ENCODE peak calls at places on chromosomes 5 and 9, in four cellular contexts. D is tibial nerve; W is spleen; C is effector memory CD4-positive, alpha-beta T cell. Y is an unnamed sample.

GRCh38 chr9:115127191-115127817 is 9.3 kb upstream of the TNC start:
- DNase-seq in D (no peak), W (no peak), C (no peak), Y (no peak)

GRCh38 chr5:51399636-51399993 is 16.4 kb downstream of the ISL1 start:
- DNase-seq in C (no peak), W (no peak), D (no peak), Y (no peak)

GRCh38 chr5:90909091-90909503 is 350.5 kb downstream of the ADGRV1 start:
- DNase-seq in D (no peak), C (no peak), W (no peak), Y (no peak)

GRCh38 chr5:56440871-56441740 is 208.0 kb upstream of the ANKRD55 start:
- DNase-seq in D (no peak), W (no peak), C (no peak), Y (no peak)

GRCh38 chr9:135463140-135463539 is 16.4 kb upstream of the PPP1R26 start:
- DNase-seq in C (no peak), W (no peak), D (no peak), Y (no peak)

GRCh38 chr5:131607903-131608540 is 27.0 kb downstream of the RAPGEF6 start:
- DNase-seq in C (no peak), W (no peak), D (no peak), Y (no peak)

GRCh38 chr5:133292300-133292699 is 240.5 kb downstream of the HSPA4 start:
- DNase-seq in D (no peak), C (no peak), W (no peak), Y (no peak)

GRCh38 chr9:126543490-126543889 is 70.2 kb upstream of the LMX1B start:
- DNase-seq in W (no peak), D (no peak), C (no peak), Y (no peak)

GRCh38 chr5:94682799-94683198 is 64.3 kb downstream of the SLF1 start:
- DNase-seq in W (no peak), D (no peak), C (no peak), Y (no peak)

GRCh38 chr9:83013261-83013610 is 49.7 kb downstream of the RASEF start:
- DNase-seq in W (no peak), D (no peak), C (no peak), Y (no peak)

GRCh38 chr9:123763910-123764588 is 165.9 kb downstream of the DENND1A start:
- DNase-seq in C (no peak), D (no peak), W (no peak), Y (no peak)

GRCh38 chr9:99868845-99869244 is 37.6 kb upstream of the STX17 start:
- DNase-seq in D (no peak), C (no peak), W (no peak), Y (no peak)

DNA sequence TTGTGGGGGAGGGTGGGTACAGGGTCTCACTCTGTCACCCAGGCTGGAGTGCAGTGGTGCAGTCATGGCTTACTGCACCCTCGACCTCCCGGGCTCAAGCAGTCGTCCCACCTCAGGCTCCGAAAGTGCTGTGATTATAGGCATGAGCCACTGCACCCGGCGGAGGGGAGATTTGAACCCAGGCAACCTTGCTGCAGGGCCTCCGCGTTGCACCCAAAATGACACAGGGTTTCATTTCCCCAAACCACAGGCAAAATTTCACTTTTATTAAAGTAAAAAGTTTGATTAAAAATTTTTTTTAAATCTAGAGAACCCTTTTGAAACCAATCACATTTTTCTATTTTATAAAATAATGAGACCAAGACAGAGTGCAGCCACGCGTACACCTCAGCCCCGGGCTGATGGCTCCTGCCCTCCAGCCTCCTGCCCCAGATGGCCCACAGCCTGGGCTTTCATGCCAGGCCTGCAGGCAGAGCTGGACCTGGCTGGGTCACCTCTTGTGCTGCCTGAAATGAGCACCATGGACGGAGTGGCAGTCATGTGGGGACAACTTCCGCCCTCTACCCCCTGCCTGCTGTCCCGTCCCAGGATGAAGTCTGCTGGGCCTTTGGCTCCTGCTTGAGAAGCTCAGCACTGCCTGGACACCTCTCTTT is 30.5 kb downstream of the USP20 start:
- DNase-seq in D (no peak), C (no peak), W (no peak), Y (no peak)
- H3K27ac ChIP-seq in D (no peak overlapping the region), C (peak overlapping the region; percentile 91), W (peak overlapping the region; percentile 81), Y (peak overlapping the region; percentile 87)

DNA sequence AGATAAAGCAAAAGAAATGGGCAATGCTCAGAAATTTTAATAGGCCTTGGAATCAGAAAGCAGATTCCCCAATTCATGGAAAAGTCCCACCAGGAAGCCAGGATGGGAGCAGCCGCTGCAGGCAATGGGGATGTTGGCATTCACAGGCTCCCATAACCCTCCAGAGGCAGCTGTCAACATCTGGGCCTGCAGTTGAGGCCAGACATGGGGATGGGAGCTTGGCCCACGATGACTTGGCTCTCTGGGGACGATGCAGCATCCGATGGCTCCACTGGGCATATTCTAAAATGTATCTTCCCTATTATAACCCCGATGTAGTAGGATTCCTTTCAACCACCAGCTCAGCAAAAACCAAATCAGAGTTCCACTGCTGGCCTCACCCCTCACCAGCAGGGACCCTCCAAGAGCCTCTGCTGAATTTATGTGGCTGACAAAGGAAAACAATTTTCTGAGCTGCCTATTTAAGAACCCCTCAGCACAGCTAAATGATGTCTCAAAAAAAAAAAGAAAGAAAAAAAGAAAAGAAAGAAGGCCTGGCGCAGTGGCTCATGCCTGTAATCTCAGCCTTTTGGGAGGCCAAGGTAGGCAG is 7.1 kb downstream of the SPRY4 start:
- DNase-seq in D (no peak), W (no peak), C (no peak), Y (no peak)
- H3K4me3 ChIP-seq in D (no peak overlapping the region), W (no peak overlapping the region), C (no peak overlapping the region), Y (no peak overlapping the region)

DNA sequence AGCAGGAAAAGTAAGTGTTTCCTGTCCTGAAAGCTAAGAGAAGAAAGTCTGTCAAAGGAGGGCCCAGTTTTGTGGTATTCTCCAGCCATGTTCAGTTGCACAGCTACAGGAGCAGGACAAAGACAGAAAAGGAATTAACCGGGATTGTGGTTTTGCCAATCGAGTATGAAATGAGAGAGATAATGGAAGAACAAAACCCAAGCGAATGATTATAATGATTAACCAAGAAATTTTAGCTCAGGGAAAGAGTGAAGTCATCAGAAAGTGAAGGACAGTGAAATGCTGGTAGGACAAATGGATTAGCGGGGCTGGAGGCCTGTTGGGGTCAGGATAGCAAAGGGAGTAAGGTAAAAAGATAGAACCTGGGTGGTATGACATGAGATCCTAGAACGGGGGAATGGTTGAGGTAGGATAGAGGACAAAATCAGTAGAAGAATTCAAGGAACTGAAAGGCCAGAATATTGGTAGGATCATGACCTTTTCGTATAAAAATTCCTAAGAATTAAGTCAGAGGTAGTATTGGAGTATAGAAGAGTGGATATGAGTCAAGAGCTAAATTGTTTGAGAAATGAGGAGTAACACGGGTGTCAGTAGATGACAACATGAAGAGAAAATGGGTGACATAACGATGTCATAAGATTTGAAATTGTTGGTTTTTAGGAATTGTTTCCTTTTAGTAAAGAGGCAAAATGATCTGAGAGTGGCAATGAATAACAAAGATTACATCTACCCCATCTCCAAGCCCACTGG is 52.8 kb downstream of the DIAPH1 start:
- DNase-seq in W (no peak), D (no peak), C (no peak), Y (no peak)
- H3K36me3 ChIP-seq in W (peaks cover 60% of the 10 kb centered on the region), D (peaks cover 3% of the 10 kb centered on the region), C (peaks cover 63% of the 10 kb centered on the region), Y (peaks cover under 1% of the 10 kb centered on the region)

GRCh38 chr5:75310212-75310611 is 26.8 kb upstream of the HMGCR start:
- DNase-seq in W (no peak), D (no peak), C (no peak), Y (no peak)
- H3K27ac ChIP-seq in W (no peak overlapping the region), D (no peak overlapping the region), C (no peak overlapping the region), Y (no peak overlapping the region)

GRCh38 chr9:23824241-23825142 is 1.5 kb downstream of the ELAVL2 start:
- DNase-seq in D (no peak), C (no peak), W (no peak), Y (no peak)

GRCh38 chr9:23819403-23819802 is 6.6 kb downstream of the ELAVL2 start:
- DNase-seq in W (no peak), D (no peak), C (no peak), Y (no peak)

GRCh38 chr9:23821400-23822181 is 4.4 kb downstream of the ELAVL2 start:
- DNase-seq in C (no peak), D (no peak), W (no peak), Y (no peak)

GRCh38 chr9:23822331-23823169 is 3.5 kb downstream of the ELAVL2 start:
- DNase-seq in C (no peak), D (no peak), W (no peak), Y (no peak)

GRCh38 chr9:23820731-23821399 is 5.2 kb downstream of the ELAVL2 start:
- DNase-seq in D (no peak), C (no peak), W (no peak), Y (no peak)
- H3K4me3 ChIP-seq in D (peak overlapping the region; percentile 50), C (no peak overlapping the region), W (peak overlapping the region; percentile 38), Y (no peak overlapping the region)

GRCh38 chr9:68694125-68694524 is 10.9 kb upstream of the PIP5K1B start:
- DNase-seq in W (no peak), D (no peak), C (no peak), Y (no peak)
- H3K36me3 ChIP-seq in W (no peaks in the 10 kb centered on the region), D (no peaks in the 10 kb centered on the region), C (no peaks in the 10 kb centered on the region), Y (no peaks in the 10 kb centered on the region)